ENCODE peak calls at places on chromosomes 3 and 15, in ten cellular contexts. C is CD8-positive, alpha-beta T cell; V is mesendoderm; I is H7; U is Peyer's patch; L is lower leg skin; J is skeletal muscle cell; A is fibroblast of pulmonary artery; E is OCI-LY7; T is fibroblast of mammary gland. W is an unnamed sample.

GRCh38 chr3:171936231-171936841 is 93.2 kb downstream of the TMEM212 start:
- DNase-seq in C (no peak), V (peak; percentile 81), I (no peak), U (no peak), L (no peak), J (peak; percentile 93), A (peak; percentile 85), E (no peak), T (peak; percentile 97), W (no peak)

GRCh38 chr3:107973152-107973551 is 117.7 kb downstream of the CD47 start:
- DNase-seq in C (no peak), V (no peak), I (no peak), U (no peak), L (no peak), J (no peak), A (no peak), E (no peak), T (peak; percentile 62), W (no peak)

GRCh38 chr3:78690806-78691205 is 1077.0 kb downstream of the ROBO1 start:
- DNase-seq in C (no peak), V (no peak), I (no peak), U (no peak), L (no peak), J (peak; percentile 51), A (peak; percentile 42), E (no peak), T (peak; percentile 46), W (no peak)

GRCh38 chr3:133995264-133995663 is 34.5 kb downstream of the SLCO2A1 start:
- DNase-seq in C (no peak), V (no peak), I (no peak), U (no peak), L (no peak), J (no peak), A (no peak), E (no peak), T (no peak), W (no peak)

GRCh38 chr3:152833089-152833488 is 1.8 kb upstream of the P2RY1 start:
- DNase-seq in C (no peak), V (no peak), I (no peak), U (no peak), L (no peak), J (no peak), A (no peak), E (no peak), T (no peak), W (no peak)

GRCh38 chr3:187999821-188000220 is 154.1 kb upstream of the LPP start:
- DNase-seq in C (peak; percentile 28), V (no peak), I (no peak), U (no peak), L (no peak), J (no peak), A (peak; percentile 48), E (peak; percentile 93), T (no peak), W (no peak)

GRCh38 chr3:150797155-150797554 is 34.2 kb upstream of the SIAH2 start:
- DNase-seq in C (no peak), V (peak; percentile 39), I (no peak), U (no peak), L (no peak), J (no peak), A (no peak), E (no peak), T (peak; percentile 7), W (no peak)

GRCh38 chr3:72587282-72587681 is 261.0 kb downstream of the SHQ1 start:
- DNase-seq in C (no peak), V (no peak), I (no peak), U (no peak), L (no peak), J (no peak), A (no peak), E (no peak), T (no peak), W (no peak)

GRCh38 chr15:48332642-48333034 is 1.4 kb downstream of the DUT start:
- DNase-seq in C (no peak), V (peak; percentile 19), I (no peak), U (no peak), L (no peak), J (no peak), A (no peak), E (peak; percentile 39), T (no peak), W (no peak)

GRCh38 chr15:100913961-100914360 is 5.2 kb upstream of the LRRK1 start:
- DNase-seq in C (no peak), V (no peak), I (no peak), U (no peak), L (no peak), J (no peak), A (no peak), E (no peak), T (no peak), W (no peak)

GRCh38 chr15:78671626-78672211 is 30.7 kb upstream of the CHRNB4 start:
- DNase-seq in C (no peak), V (peak; percentile 89), I (peak; percentile 63), U (no peak), L (no peak), J (no peak), A (no peak), E (no peak), T (no peak), W (no peak)

GRCh38 chr3:87145553-87145952 is 81.6 kb upstream of the CHMP2B start:
- DNase-seq in C (no peak), V (peak; percentile 89), I (peak; percentile 33), U (no peak), L (no peak), J (no peak), A (peak; percentile 44), E (peak; percentile 30), T (peak; percentile 28), W (no peak)

GRCh38 chr15:33825453-33825852 is 142.8 kb upstream of the CHRM5 start:
- DNase-seq in C (no peak), V (no peak), I (no peak), U (no peak), L (no peak), J (no peak), A (no peak), E (no peak), T (no peak), W (no peak)
- H3K4me3 ChIP-seq in C (no peak overlapping the region), V (no peak overlapping the region), I (no peak overlapping the region), U (no peak overlapping the region), L (no peak overlapping the region), J (no peak overlapping the region), A (no peak overlapping the region), E (no peak overlapping the region), T (no peak overlapping the region), W (no peak overlapping the region)

GRCh38 chr3:48299746-48300361 is 33.6 kb downstream of the SPINK8 start:
- DNase-seq in C (no peak), V (no peak), I (no peak), U (no peak), L (no peak), J (no peak), A (no peak), E (no peak), T (no peak), W (no peak)
- H3K4me3 ChIP-seq in C (peak overlapping the region; percentile 97), V (no peak overlapping the region), I (peak overlapping the region; percentile 72), U (no peak overlapping the region), L (no peak overlapping the region), J (no peak overlapping the region), A (peak overlapping the region; percentile 86), E (peak overlapping the region; percentile 82), T (peak overlapping the region; percentile 68), W (no peak overlapping the region)

DNA sequence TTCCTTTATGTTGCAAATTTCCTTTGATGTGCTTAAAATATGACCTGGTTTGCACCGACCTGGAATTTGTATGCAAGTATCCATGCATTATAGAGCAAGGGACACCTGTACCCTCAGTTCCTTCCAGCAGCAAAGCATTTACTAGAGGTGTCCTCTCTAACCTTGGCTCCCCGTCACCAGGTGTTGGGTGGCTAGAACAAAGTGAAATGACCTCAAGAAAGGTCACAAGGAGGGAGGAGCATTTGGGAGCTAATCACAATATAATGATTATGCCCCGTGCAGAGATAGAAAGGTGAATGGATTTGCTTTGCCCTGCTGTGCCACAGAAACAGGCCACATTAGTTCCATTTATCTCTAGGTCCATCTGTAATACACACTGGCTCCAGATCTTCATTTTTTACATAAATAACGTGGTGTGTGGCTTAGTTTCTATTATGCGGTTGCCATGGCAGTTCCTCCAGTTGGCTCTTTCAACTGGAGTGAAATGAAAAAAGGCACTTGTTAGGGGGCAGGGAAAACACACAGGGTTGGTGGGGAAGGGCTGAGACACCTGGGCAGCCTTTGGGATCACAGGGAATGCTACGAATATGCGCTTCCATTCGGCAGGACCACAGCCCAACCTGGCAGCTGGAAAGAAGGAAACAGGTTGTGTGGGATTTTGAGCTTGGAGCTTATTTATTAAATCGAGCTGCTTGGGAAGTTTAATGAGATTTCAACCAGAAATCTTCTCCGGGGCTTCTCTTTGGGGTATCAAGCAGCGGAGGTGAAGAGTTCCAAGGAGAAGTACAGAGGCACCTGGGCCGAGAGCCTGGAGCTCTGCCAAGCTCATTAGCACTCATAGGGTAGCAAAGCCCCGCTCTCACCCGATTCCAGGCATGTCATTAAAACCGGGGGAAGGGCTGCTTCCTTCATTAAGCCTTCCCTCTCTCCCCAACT is 233.5 kb upstream of the ST8SIA2 start:
- DNase-seq in C (no peak), V (peak; percentile 40), I (peak; percentile 44), U (no peak), L (no peak), J (no peak), A (no peak), E (no peak), T (no peak), W (no peak)
- H3K4me3 ChIP-seq in C (no peak overlapping the region), V (no peak overlapping the region), I (no peak overlapping the region), U (no peak overlapping the region), L (no peak overlapping the region), J (no peak overlapping the region), A (no peak overlapping the region), E (no peak overlapping the region), T (no peak overlapping the region), W (no peak overlapping the region)

DNA sequence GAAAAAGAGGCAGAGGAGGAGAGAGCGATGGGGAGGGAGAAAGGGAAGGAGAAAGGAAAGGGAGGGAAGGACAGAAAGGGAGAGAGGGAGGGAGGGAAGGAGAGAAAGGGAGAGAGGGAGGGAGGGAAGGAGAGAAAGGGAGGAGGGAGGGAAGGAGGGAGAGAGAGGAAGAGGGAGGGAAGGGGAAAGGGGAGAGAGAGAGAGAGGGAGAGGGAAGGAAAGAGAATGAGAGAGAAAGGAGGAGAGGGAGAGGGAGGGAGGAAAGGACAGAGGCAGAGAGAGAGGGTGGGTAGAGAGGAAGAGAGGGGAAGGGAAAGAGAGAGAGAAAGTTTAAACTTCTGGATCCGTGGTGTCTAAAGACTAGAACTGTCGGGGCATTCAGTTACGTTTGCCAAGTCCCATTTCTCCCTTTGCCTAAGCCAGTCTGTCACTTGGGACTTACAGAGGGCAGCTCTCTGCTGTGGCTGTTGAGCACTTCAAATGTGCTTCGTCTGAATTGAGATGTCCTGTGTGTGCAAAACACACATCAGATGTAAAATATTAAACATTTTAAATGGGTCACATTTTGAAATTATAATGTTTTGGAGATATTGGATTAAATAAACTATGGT is 62.6 kb downstream of the PLXNA1 start:
- DNase-seq in C (no peak), V (no peak), I (no peak), U (no peak), L (no peak), J (no peak), A (no peak), E (no peak), T (no peak), W (no peak)
- H3K4me3 ChIP-seq in C (no peak overlapping the region), V (no peak overlapping the region), I (peak overlapping the region; percentile 30), U (no peak overlapping the region), L (no peak overlapping the region), J (no peak overlapping the region), A (no peak overlapping the region), E (no peak overlapping the region), T (no peak overlapping the region), W (no peak overlapping the region)

GRCh38 chr15:23647001-23647295 is 719 bp downstream of the MAGEL2 start:
- DNase-seq in C (no peak), V (no peak), I (no peak), U (no peak), L (no peak), J (no peak), A (no peak), E (no peak), T (no peak), W (no peak)
- H3K4me3 ChIP-seq in C (no peak overlapping the region), V (no peak overlapping the region), I (peak overlapping the region; percentile 68), U (no peak overlapping the region), L (no peak overlapping the region), J (peak overlapping the region; percentile 50), A (no peak overlapping the region), E (no peak overlapping the region), T (no peak overlapping the region), W (peak overlapping the region; percentile 48)

W was measured in esophagus squamous epithelium.